ENCODE peak calls at places on chromosome 22, in six cellular contexts. Y is suprapubic skin, Q is astrocyte of the spinal cord, T is AG10803, I is WTC11, O is left ventricle myocardium inferior. X is an unnamed sample.

GRCh38 chr22:28884754-28885375 is 1.5 kb downstream of the ZNRF3 start:
- DNase-seq in Y (no peak), Q (no peak), T (no peak), I (no peak), O (no peak), X (no peak)

GRCh38 chr22:30922151-30922611 is 46.4 kb downstream of the MORC2 start:
- DNase-seq in Y (no peak), Q (peak), T (peak), I (no peak), O (peak), X (no peak)

GRCh38 chr22:29072193-29072978 is 449 bp upstream of the KREMEN1 start:
- DNase-seq in Y (peak), Q (peak), T (peak), I (peak), O (peak), X (peak)

GRCh38 chr22:22750335-22751042 is 106.1 kb downstream of the GGTLC2 start:
- DNase-seq in Y (no peak), Q (no peak), T (no peak), I (no peak), O (no peak), X (no peak)

GRCh38 chr22:27747396-27748256 is 53.9 kb downstream of the MN1 start:
- DNase-seq in Y (peak), Q (no peak), T (peak), I (peak), O (no peak), X (no peak)

GRCh38 chr22:20015971-20016733 is 471 bp downstream of the ARVCF start:
- DNase-seq in Y (no peak), Q (no peak), T (no peak), I (peak), O (no peak), X (no peak)

GRCh38 chr22:29580200-29580810 is 608 bp downstream of the NIPSNAP1 start:
- DNase-seq in Y (no peak), Q (no peak), T (no peak), I (peak), O (no peak), X (no peak)

GRCh38 chr22:29325356-29325755 is 9.9 kb upstream of the RASL10A start:
- DNase-seq in Y (no peak), Q (no peak), T (no peak), I (no peak), O (no peak), X (no peak)

GRCh38 chr22:17257091-17257490 is 37.9 kb upstream of the ADA2 start:
- DNase-seq in Y (no peak), Q (no peak), T (no peak), I (peak), O (no peak), X (no peak)

GRCh38 chr22:20889025-20889704 is 28.0 kb upstream of the CRKL start:
- DNase-seq in Y (no peak), Q (no peak), T (no peak), I (no peak), O (no peak), X (no peak)

GRCh38 chr22:20316844-20317401 is 2.9 kb downstream of the DGCR6L start:
- DNase-seq in Y (no peak), Q (no peak), T (no peak), I (peak), O (no peak), X (no peak)

GRCh38 chr22:30806391-30806861 is 111.8 kb downstream of the OSBP2 start:
- DNase-seq in Y (no peak), Q (peak), T (peak), I (peak), O (no peak), X (peak)

GRCh38 chr22:35349368-35349703 is 31.6 kb upstream of the HMOX1 start:
- DNase-seq in Y (no peak), Q (no peak), T (no peak), I (no peak), O (no peak), X (no peak)

GRCh38 chr22:49499433-49500075 is 328.1 kb downstream of the BRD1 start:
- DNase-seq in Y (no peak), Q (no peak), T (no peak), I (no peak), O (no peak), X (no peak)

GRCh38 chr22:22110548-22111266 is 128.1 kb upstream of the TOP3B start:
- DNase-seq in Y (no peak), Q (peak), T (peak), I (peak), O (no peak), X (peak)

GRCh38 chr22:46173152-46173551 is 22.8 kb downstream of the PPARA start:
- DNase-seq in Y (no peak), Q (no peak), T (no peak), I (no peak), O (no peak), X (no peak)

GRCh38 chr22:46619830-46620501 is at the start of gene GRAMD4:
- DNase-seq in Y (no peak), Q (peak), T (peak), I (no peak), O (peak), X (no peak)

GRCh38 chr22:30879398-30879797 is 89.2 kb downstream of the MORC2 start:
- DNase-seq in Y (no peak), Q (no peak), T (no peak), I (no peak), O (no peak), X (peak)

GRCh38 chr22:36541831-36542391 is 12.9 kb upstream of the EIF3D start:
- DNase-seq in Y (no peak), Q (peak), T (peak), I (no peak), O (no peak), X (peak)

GRCh38 chr22:17540481-17540880 is 22.8 kb upstream of the SLC25A18 start:
- DNase-seq in Y (no peak), Q (no peak), T (no peak), I (peak), O (no peak), X (no peak)

GRCh38 chr22:30984317-30984716 is 15.3 kb downstream of the TUG1 start:
- DNase-seq in Y (no peak), Q (no peak), T (no peak), I (no peak), O (no peak), X (no peak)

GRCh38 chr22:45164217-45165123 is 745 bp downstream of the NUP50 start:
- DNase-seq in Y (peak), Q (no peak), T (no peak), I (peak), O (peak), X (no peak)

GRCh38 chr22:47082505-47082904 is 320.1 kb downstream of the TBC1D22A start:
- DNase-seq in Y (no peak), Q (no peak), T (no peak), I (no peak), O (no peak), X (no peak)

GRCh38 chr22:50729391-50730012 is 8.5 kb upstream of the ACR start:
- DNase-seq in Y (peak), Q (no peak), T (no peak), I (peak), O (peak), X (peak)

GRCh38 chr22:21032037-21032842 is at the start of gene SLC7A4:
- DNase-seq in Y (no peak), Q (no peak), T (no peak), I (peak), O (no peak), X (no peak)

GRCh38 chr22:23122216-23122957 is 19.4 kb downstream of the RSPH14 start:
- DNase-seq in Y (no peak), Q (no peak), T (no peak), I (no peak), O (no peak), X (no peak)

GRCh38 chr22:30321461-30321860 is 5.3 kb downstream of the TBC1D10A start:
- DNase-seq in Y (no peak), Q (no peak), T (no peak), I (no peak), O (no peak), X (no peak)

GRCh38 chr22:50249382-50250248 is 1.4 kb downstream of the HDAC10 start:
- DNase-seq in Y (no peak), Q (no peak), T (no peak), I (no peak), O (no peak), X (no peak)

GRCh38 chr22:23549198-23549595 is 30.9 kb downstream of the IGLL1 start:
- DNase-seq in Y (peak), Q (no peak), T (no peak), I (no peak), O (no peak), X (peak)

GRCh38 chr22:46430961-46431838 is 95.7 kb downstream of the TRMU start:
- DNase-seq in Y (no peak), Q (no peak), T (no peak), I (no peak), O (no peak), X (no peak)

GRCh38 chr22:35863432-35863831 is 145.8 kb downstream of the APOL5 start:
- DNase-seq in Y (no peak), Q (no peak), T (no peak), I (no peak), O (no peak), X (no peak)

GRCh38 chr22:50318356-50318697 is 8.5 kb downstream of the DENND6B start:
- DNase-seq in Y (no peak), Q (no peak), T (no peak), I (no peak), O (no peak), X (no peak)

DNA sequence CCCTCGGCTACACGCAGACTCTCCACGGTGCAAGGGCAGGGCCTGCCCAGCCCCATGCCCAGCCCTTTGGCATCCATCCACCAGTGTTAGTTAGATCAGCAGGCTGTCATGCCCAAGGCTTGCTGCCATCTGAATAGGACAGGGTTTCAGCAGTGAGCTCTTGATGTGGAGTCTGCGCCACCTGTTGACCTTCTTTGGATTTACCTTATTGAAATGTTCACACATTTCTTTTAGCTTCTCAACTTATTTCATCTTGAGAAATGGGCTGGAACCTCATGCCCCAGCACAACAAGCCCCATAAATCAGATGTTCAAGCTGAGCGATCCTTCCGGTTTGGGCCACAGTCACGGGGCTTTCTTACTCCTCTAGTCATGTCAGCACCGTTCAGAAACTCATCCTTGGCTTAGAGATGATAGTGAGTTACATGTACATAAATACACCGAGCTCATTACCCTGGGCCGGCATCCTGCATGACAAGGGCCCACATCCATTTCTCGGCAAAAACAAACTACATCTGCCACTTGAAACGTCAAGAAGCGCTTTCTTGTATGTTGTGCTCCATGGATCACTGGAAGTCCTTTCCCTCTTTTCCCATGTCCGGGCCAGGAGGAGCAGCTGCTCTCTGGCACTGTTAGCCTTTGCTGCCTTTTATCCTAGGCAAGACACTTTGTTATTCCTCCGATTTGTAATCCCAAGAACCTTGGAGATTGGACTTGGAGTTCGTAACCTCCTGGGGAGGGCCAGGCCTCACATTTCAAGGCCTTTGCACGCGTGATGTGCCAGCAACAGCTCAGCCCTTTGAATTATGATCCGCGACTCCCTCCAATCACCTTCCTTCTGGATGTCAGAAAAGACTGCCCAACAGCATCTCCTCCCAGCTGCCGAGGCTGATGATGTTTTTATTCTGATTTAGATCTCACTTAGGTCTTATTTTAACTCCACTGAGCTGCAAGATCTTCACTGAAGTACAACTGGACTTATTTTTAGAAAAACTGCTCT is 61.9 kb downstream of the PARVB start:
- DNase-seq in Y (no peak), Q (peak), T (peak), I (peak), O (peak), X (no peak)
- TF ChIP-seq CTCF in Y (no peak), Q (peak), T (peak), I (peak), O (peak), X (peak)

DNA sequence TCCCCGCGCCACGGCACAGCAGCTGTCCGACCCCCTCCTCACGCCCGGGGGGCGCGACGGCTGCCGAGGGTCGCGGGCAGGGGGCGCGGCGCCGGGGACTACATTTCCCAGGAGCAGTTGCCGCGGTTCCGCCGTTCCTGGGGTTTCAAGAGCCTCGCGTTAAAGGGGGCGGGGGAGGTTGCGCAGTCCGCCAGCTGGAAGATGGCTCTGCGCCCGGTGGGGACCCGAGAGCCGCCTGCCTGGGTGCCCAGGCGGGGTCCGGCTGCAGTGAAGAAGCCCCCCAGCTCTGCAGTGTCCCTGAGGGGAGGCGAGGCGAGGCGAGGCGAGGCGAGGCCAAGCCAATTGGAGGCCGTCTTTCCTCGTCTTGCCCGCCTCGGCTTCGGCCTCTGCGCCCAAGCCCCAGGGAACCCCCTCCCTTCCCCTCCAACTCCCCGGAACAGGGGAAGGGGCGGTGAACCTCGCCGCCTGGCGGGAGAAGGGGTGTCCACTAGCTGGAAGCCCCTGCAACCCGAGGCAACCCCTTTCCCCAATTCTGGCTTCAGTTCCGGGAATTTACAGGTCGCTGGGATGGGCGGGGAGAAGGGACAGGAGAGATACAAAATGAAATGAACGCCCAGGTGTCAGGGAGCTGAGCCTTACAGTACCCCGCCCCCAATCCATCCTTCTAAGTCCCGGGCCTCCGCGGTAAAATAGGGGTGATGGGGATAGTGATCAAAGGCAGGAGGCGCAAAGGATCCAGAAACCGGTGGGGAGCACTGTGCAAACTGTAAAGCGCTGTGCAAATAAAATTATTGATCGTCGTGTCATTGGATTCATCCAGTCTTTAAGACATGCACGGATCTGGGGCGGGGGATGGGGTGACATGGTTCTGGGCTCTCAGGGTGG is 5.2 kb upstream of the GCAT start:
- DNase-seq in Y (no peak), Q (peak), T (peak), I (peak), O (peak), X (peak)
- TF ChIP-seq CTCF in Y (no peak), Q (no peak), T (no peak), I (no peak), O (no peak), X (no peak)

GRCh38 chr22:40156001-40156516 is 21.7 kb upstream of the TNRC6B start:
- DNase-seq in Y (no peak), Q (peak), T (no peak), I (peak), O (no peak), X (peak)
- TF ChIP-seq CTCF in Y (no peak), Q (peak), T (no peak), I (no peak), O (peak), X (peak)

GRCh38 chr22:32518848-32519247 is 44.2 kb downstream of the FBXO7 start:
- DNase-seq in Y (no peak), Q (no peak), T (no peak), I (no peak), O (no peak), X (no peak)
- TF ChIP-seq CTCF in Y (no peak), Q (peak), T (peak), I (no peak), O (no peak), X (peak)

GRCh38 chr22:41245917-41246499 is 5.3 kb upstream of the CHADL start:
- DNase-seq in Y (no peak), Q (no peak), T (no peak), I (peak), O (no peak), X (no peak)
- TF ChIP-seq CTCF in Y (no peak), Q (peak), T (no peak), I (peak), O (no peak), X (no peak)

GRCh38 chr22:41827671-41828070 is 5.2 kb upstream of the SREBF2 start:
- DNase-seq in Y (no peak), Q (no peak), T (no peak), I (no peak), O (no peak), X (no peak)

GRCh38 chr22:41831383-41831782 is 1.5 kb upstream of the SREBF2 start:
- DNase-seq in Y (no peak), Q (no peak), T (peak), I (no peak), O (no peak), X (no peak)

GRCh38 chr22:41831828-41832552 is 915 bp upstream of the SREBF2 start:
- DNase-seq in Y (no peak), Q (peak), T (no peak), I (no peak), O (no peak), X (no peak)

GRCh38 chr22:41828516-41828915 is 4.4 kb upstream of the SREBF2 start:
- DNase-seq in Y (no peak), Q (no peak), T (no peak), I (no peak), O (no peak), X (no peak)

GRCh38 chr22:41830174-41830573 is 2.7 kb upstream of the SREBF2 start:
- DNase-seq in Y (no peak), Q (no peak), T (no peak), I (peak), O (no peak), X (no peak)
- TF ChIP-seq CTCF in Y (no peak), Q (no peak), T (no peak), I (no peak), O (no peak), X (no peak)

DNA sequence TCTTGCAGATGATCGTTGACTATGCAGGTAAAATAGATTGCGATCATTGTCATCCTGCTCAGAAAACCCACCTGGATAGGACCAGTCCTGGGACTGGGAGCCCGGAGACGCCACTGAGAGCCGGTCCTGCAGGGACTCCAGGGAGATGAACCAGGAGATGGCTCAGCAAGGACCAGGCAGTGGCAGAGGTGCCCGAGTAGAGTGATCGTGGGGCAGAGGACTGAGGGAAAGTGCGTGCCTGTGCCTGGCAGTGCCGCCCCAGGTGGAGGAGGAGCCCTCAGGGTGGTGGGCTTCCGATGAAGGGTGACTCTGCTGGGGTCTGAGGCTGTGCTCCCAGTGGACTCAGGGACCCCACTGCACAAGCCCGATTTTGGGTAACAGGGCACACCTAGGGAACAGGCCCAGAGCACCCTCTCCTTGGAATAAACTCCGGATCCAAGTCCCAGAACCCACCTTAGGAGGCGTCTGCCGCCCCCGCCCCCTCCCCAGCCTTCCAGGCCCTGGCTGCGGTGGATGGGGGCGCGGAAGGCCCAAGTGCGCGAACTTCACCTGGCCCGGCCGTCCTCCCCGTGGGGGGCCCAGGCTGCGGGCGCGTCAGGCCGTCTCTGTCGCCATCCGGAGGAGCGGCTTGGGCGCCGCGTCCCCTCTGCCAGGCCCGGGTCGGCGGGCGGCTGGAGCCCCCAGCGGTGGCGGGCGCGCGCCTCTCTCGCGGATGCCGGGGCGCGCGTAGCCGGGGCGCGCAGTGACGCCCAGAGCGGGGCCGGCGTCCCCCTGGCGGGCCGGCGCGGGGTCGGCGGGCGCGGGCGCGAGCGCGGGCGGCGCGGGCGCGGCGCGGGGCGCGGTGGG is 1338.8 kb downstream of the BRD1 start:
- DNase-seq in Y (peak), Q (no peak), T (no peak), I (peak), O (no peak), X (no peak)
- TF ChIP-seq CTCF in Y (no peak), Q (no peak), T (no peak), I (no peak), O (no peak), X (no peak)

X was measured in RWPE2.